ENCODE peak calls at places on chromosomes 13 and 19, in eight cellular contexts. G, L, U, O, E, J, F and K are unnamed samples.

GRCh38 chr13:45872574-45872973 is 21.0 kb upstream of the SIAH3 start:
- DNase-seq in G (no peak), L (no peak), U (no peak), O (no peak), E (peak; percentile 34), J (no peak), F (no peak), K (no peak)

GRCh38 chr19:24060687-24061356 is 26.2 kb upstream of the ZNF254 start:
- DNase-seq in G (no peak), L (no peak), U (no peak), O (no peak), E (no peak), J (peak; percentile 18), F (no peak), K (peak; percentile 97)

GRCh38 chr19:38932425-38933179 is 1.9 kb downstream of the MRPS12 start:
- DNase-seq in G (no peak), L (no peak), U (no peak), O (no peak), E (peak; percentile 50), J (no peak), F (no peak), K (peak; percentile 49)

GRCh38 chr19:940591-941291 is 14.9 kb downstream of the ARID3A start:
- DNase-seq in G (peak; percentile 59), L (peak; percentile 89), U (no peak), O (peak; percentile 88), E (peak; percentile 91), J (peak; percentile 95), F (peak; percentile 90), K (peak; percentile 48)

GRCh38 chr13:40666058-40666904 is at the start of gene FOXO1:
- DNase-seq in G (peak; percentile 86), L (peak; percentile 92), U (no peak), O (peak; percentile 91), E (peak; percentile 86), J (peak; percentile 97), F (peak; percentile 94), K (peak; percentile 90)

GRCh38 chr19:15563325-15563794 is 51.7 kb upstream of the CYP4F8 start:
- DNase-seq in G (no peak), L (no peak), U (no peak), O (no peak), E (no peak), J (no peak), F (no peak), K (no peak)

GRCh38 chr13:65505941-65506340 is 1724.2 kb downstream of the PCDH9 start:
- DNase-seq in G (no peak), L (no peak), U (no peak), O (no peak), E (no peak), J (no peak), F (no peak), K (no peak)

GRCh38 chr19:17314007-17314589 is 4.7 kb downstream of the DDA1 start:
- DNase-seq in G (no peak), L (no peak), U (no peak), O (no peak), E (no peak), J (peak; percentile 84), F (no peak), K (no peak)

GRCh38 chr13:87884874-87885273 is 213.7 kb downstream of the SLITRK5 start:
- DNase-seq in G (no peak), L (no peak), U (no peak), O (no peak), E (peak; percentile 79), J (no peak), F (no peak), K (peak; percentile 9)

GRCh38 chr13:30496147-30496546 is 30.4 kb upstream of the HMGB1 start:
- DNase-seq in G (no peak), L (no peak), U (no peak), O (no peak), E (no peak), J (no peak), F (no peak), K (no peak)

GRCh38 chr13:95185311-95185710 is 115.9 kb downstream of the ABCC4 start:
- DNase-seq in G (no peak), L (no peak), U (no peak), O (no peak), E (no peak), J (no peak), F (no peak), K (peak; percentile 70)

GRCh38 chr13:101267656-101268055 is 148.7 kb downstream of the NALCN start:
- DNase-seq in G (no peak), L (no peak), U (no peak), O (no peak), E (no peak), J (no peak), F (no peak), K (peak; percentile 48)

GRCh38 chr19:18280247-18281081 is 958 bp downstream of the JUND start:
- DNase-seq in G (peak; percentile 79), L (peak; percentile 90), U (no peak), O (peak; percentile 91), E (peak; percentile 82), J (peak; percentile 96), F (peak; percentile 88), K (peak; percentile 75)

DNA sequence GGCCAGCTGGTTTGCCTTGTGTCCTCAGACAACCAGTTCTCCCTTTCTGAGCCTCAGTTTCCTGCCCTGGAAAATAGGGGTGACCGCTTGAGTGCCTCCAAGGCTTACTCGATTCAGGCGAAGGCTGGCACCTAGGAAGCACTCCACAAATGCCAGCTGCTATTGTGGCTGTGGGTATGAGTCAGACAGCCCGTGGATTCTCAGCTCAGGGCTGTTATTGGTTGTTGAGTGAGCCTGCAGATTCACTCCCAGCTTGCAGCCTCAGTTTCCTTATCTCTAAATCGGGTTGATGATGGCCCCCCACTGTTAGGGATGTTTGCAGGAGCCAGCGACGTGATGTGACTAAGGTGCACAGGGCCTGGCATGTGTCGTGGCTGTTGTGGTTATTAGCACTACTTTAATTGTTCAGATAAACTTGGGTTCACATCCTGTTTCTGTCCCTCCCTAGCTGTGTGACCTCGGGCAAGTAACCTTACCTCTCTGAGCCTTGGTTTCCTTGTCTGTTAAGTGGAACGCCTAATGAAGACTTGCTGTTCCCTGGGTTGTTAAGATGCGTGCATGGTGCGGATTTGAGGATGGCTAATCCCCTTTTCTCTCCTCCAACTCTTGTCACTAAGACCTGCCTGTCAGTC is 2.4 kb downstream of the MARK4 start:
- DNase-seq in G (no peak), L (no peak), U (peak; percentile 35), O (no peak), E (no peak), J (no peak), F (no peak), K (peak; percentile 63)
- H3K4me3 ChIP-seq in G (no peak overlapping the region), L (no peak overlapping the region), U (no peak overlapping the region), O (peak overlapping the region; percentile 32), E (no peak overlapping the region), J (no peak overlapping the region), F (no peak overlapping the region), K (no peak overlapping the region)

GRCh38 chr13:35475131-35475959 is 1.1 kb downstream of the MAB21L1 start:
- DNase-seq in G (peak; percentile 52), L (no peak), U (no peak), O (no peak), E (peak; percentile 41), J (no peak), F (no peak), K (peak; percentile 29)

GRCh38 chr13:35471466-35472307 is 4.8 kb downstream of the MAB21L1 start:
- DNase-seq in G (no peak), L (no peak), U (no peak), O (no peak), E (peak; percentile 33), J (no peak), F (no peak), K (no peak)

GRCh38 chr13:35472308-35473008 is 4.0 kb downstream of the MAB21L1 start:
- DNase-seq in G (no peak), L (no peak), U (no peak), O (no peak), E (no peak), J (no peak), F (no peak), K (no peak)

GRCh38 chr13:35475960-35476943 is at the start of gene MAB21L1:
- DNase-seq in G (peak; percentile 46), L (no peak), U (no peak), O (no peak), E (peak; percentile 52), J (peak; percentile 78), F (no peak), K (peak; percentile 28)

GRCh38 chr13:35474551-35474950 is 1.9 kb downstream of the MAB21L1 start:
- DNase-seq in G (no peak), L (no peak), U (no peak), O (no peak), E (peak; percentile 15), J (no peak), F (no peak), K (no peak)
- H3K4me3 ChIP-seq in G (peak overlapping the region; percentile 57), L (no peak overlapping the region), U (no peak overlapping the region), O (no peak overlapping the region), E (peak overlapping the region; percentile 71), J (no peak overlapping the region), F (no peak overlapping the region), K (no peak overlapping the region)

GRCh38 chr19:50489461-50490011 is 12.9 kb upstream of the GARIN5A start:
- DNase-seq in G (no peak), L (peak; percentile 47), U (no peak), O (no peak), E (no peak), J (no peak), F (no peak), K (no peak)
- H3K4me3 ChIP-seq in G (no peak overlapping the region), L (peak overlapping the region; percentile 3), U (no peak overlapping the region), O (no peak overlapping the region), E (no peak overlapping the region), J (no peak overlapping the region), F (no peak overlapping the region), K (no peak overlapping the region)

DNA sequence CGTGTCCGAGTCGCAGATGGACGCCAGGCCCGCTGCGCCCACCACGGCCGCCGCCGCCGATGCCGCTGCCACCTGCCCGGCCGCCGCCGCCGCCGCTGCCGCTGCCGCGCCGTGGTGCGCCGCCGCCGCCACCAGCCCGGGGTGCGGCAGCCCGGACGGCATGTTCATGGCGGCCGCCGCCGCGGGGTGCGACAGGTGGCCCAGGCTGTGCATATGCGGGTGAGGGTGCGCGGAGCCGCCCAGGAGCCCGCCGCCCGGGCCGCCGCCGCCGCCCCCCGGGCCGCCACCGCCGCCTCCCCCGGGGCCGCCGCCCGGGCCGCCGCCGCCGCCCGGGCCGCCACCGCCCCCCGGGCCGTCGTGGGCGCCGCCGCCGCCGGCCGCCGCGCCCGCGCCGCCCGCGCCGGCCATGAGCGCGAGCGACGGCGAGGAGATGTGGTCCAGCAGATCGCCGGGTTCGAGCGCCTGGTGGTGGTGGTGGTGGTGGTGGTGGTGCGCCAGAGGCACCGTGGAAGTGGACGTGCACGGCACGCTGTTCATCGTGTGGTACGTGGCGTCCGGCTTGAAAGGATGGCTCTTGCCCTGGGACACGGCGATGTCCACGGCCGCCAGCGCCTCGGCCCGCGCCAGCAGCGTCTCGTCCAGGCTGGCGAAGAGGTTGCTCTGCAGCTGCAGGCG is 1.3 kb downstream of the POU4F1 start:
- DNase-seq in G (no peak), L (no peak), U (no peak), O (no peak), E (no peak), J (no peak), F (no peak), K (no peak)
- H3K4me3 ChIP-seq in G (peak overlapping the region; percentile 19), L (peak overlapping the region; percentile 40), U (no peak overlapping the region), O (peak overlapping the region; percentile 41), E (no peak overlapping the region), J (no peak overlapping the region), F (peak overlapping the region; percentile 56), K (no peak overlapping the region)